ENCODE peak calls at places on chromosome 22, in seven cellular contexts. M is NCI-H1930; D is D341Med; E is NCI-H1436 treated with DMSO at 0.1 percent for 48 hours; W is ACHN; Q is activated naive CD4-positive, alpha-beta T cell treated with Interleukin-2 at 50 U/mL for 16 hours; F is esophagus squamous epithelium. P is an unnamed sample.

GRCh38 chr22:48240935-48241230 is 1478.4 kb downstream of the TBC1D22A start:
- DNase-seq in M (no peak), D (peak; percentile 4), E (no peak), W (no peak), Q (no peak), F (no peak), P (no peak)

GRCh38 chr22:44455151-44455962 is 42.7 kb downstream of the RTL6 start:
- DNase-seq in M (no peak), D (peak; percentile 15), E (no peak), W (no peak), Q (peak; percentile 56), F (no peak), P (peak; percentile 82)

GRCh38 chr22:47260551-47260950 is 498.1 kb downstream of the TBC1D22A start:
- DNase-seq in M (no peak), D (no peak), E (no peak), W (no peak), Q (no peak), F (no peak), P (no peak)

GRCh38 chr22:37161442-37161841 is 11.7 kb upstream of the IL2RB start:
- DNase-seq in M (no peak), D (no peak), E (no peak), W (no peak), Q (no peak), F (no peak), P (peak; percentile 76)

GRCh38 chr22:35378547-35379078 is 2.3 kb upstream of the HMOX1 start:
- DNase-seq in M (no peak), D (no peak), E (no peak), W (no peak), Q (no peak), F (no peak), P (no peak)

GRCh38 chr22:35681454-35682050 is 33.3 kb downstream of the APOL6 start:
- DNase-seq in M (no peak), D (no peak), E (no peak), W (no peak), Q (no peak), F (no peak), P (no peak)

GRCh38 chr22:46178755-46179505 is 28.6 kb downstream of the PPARA start:
- DNase-seq in M (no peak), D (no peak), E (no peak), W (no peak), Q (no peak), F (no peak), P (no peak)

GRCh38 chr22:42080287-42080686 is 787 bp downstream of the SMDT1 start:
- DNase-seq in M (no peak), D (peak; percentile 49), E (no peak), W (peak; percentile 33), Q (peak; percentile 21), F (no peak), P (peak; percentile 77)

GRCh38 chr22:32853662-32854061 is 52.2 kb downstream of the TIMP3 start:
- DNase-seq in M (no peak), D (no peak), E (no peak), W (no peak), Q (no peak), F (no peak), P (no peak)

GRCh38 chr22:36211237-36211881 is 9.8 kb upstream of the APOL4 start:
- DNase-seq in M (no peak), D (no peak), E (no peak), W (no peak), Q (no peak), F (no peak), P (no peak)

GRCh38 chr22:49693848-49694247 is 133.8 kb downstream of the BRD1 start:
- DNase-seq in M (no peak), D (peak; percentile 14), E (no peak), W (no peak), Q (no peak), F (no peak), P (no peak)

GRCh38 chr22:49323751-49324415 is 503.8 kb downstream of the BRD1 start:
- DNase-seq in M (no peak), D (peak; percentile 9), E (no peak), W (no peak), Q (no peak), F (no peak), P (no peak)

GRCh38 chr22:49479566-49479965 is 348.1 kb downstream of the BRD1 start:
- DNase-seq in M (no peak), D (no peak), E (no peak), W (no peak), Q (no peak), F (no peak), P (no peak)

GRCh38 chr22:19407649-19408606 is 23.6 kb downstream of the HIRA start:
- DNase-seq in M (no peak), D (peak; percentile 40), E (no peak), W (no peak), Q (no peak), F (no peak), P (no peak)

GRCh38 chr22:38850941-38851849 is 7.4 kb upstream of the NPTXR start:
- DNase-seq in M (no peak), D (no peak), E (no peak), W (peak; percentile 72), Q (no peak), F (no peak), P (no peak)

GRCh38 chr22:46031066-46031465 is 54.1 kb upstream of the WNT7B start:
- DNase-seq in M (no peak), D (no peak), E (no peak), W (no peak), Q (no peak), F (no peak), P (no peak)

GRCh38 chr22:47285981-47286380 is 523.5 kb downstream of the TBC1D22A start:
- DNase-seq in M (no peak), D (no peak), E (no peak), W (no peak), Q (no peak), F (no peak), P (no peak)

GRCh38 chr22:44689915-44690524 is 12.0 kb upstream of the PRR5 start:
- DNase-seq in M (no peak), D (no peak), E (no peak), W (no peak), Q (no peak), F (no peak), P (no peak)

GRCh38 chr22:48098936-48099245 is 1336.4 kb downstream of the TBC1D22A start:
- DNase-seq in M (no peak), D (no peak), E (no peak), W (no peak), Q (no peak), F (no peak), P (no peak)

GRCh38 chr22:50252081-50253045 is 1.3 kb upstream of the HDAC10 start:
- DNase-seq in M (no peak), D (peak; percentile 84), E (no peak), W (peak; percentile 65), Q (peak; percentile 77), F (no peak), P (peak; percentile 90)

GRCh38 chr22:39439170-39439569 is 17.6 kb upstream of the MGAT3 start:
- DNase-seq in M (no peak), D (no peak), E (no peak), W (no peak), Q (no peak), F (no peak), P (no peak)

GRCh38 chr22:23128269-23129108 is 13.3 kb downstream of the RSPH14 start:
- DNase-seq in M (no peak), D (peak; percentile 94), E (no peak), W (peak; percentile 43), Q (peak; percentile 70), F (no peak), P (peak; percentile 91)

GRCh38 chr22:24433001-24433867 is 5.8 kb downstream of the ADORA2A start:
- DNase-seq in M (no peak), D (no peak), E (no peak), W (no peak), Q (no peak), F (no peak), P (no peak)

GRCh38 chr22:38284042-38284402 is 11.2 kb upstream of the TMEM184B start:
- DNase-seq in M (no peak), D (no peak), E (no peak), W (no peak), Q (no peak), F (no peak), P (no peak)

GRCh38 chr22:42967933-42968332 is 47.0 kb downstream of the PACSIN2 start:
- DNase-seq in M (no peak), D (no peak), E (no peak), W (no peak), Q (no peak), F (no peak), P (no peak)

GRCh38 chr22:49149721-49150608 is 677.7 kb downstream of the BRD1 start:
- DNase-seq in M (no peak), D (no peak), E (no peak), W (no peak), Q (no peak), F (no peak), P (no peak)

GRCh38 chr22:44465563-44465962 is 32.5 kb downstream of the RTL6 start:
- DNase-seq in M (no peak), D (no peak), E (no peak), W (no peak), Q (no peak), F (no peak), P (no peak)

GRCh38 chr22:23501708-23502107 is 78.4 kb downstream of the IGLL1 start:
- DNase-seq in M (no peak), D (no peak), E (no peak), W (no peak), Q (no peak), F (no peak), P (no peak)

GRCh38 chr22:24554316-24555159 is at the start of gene GUCD1:
- DNase-seq in M (no peak), D (no peak), E (no peak), W (peak; percentile 37), Q (peak; percentile 36), F (no peak), P (peak; percentile 83)

GRCh38 chr22:21624120-21624879 is 5.5 kb downstream of the YDJC start:
- DNase-seq in M (no peak), D (peak; percentile 55), E (no peak), W (peak; percentile 34), Q (peak; percentile 49), F (no peak), P (peak; percentile 81)

GRCh38 chr22:46514592-46515207 is 22.7 kb downstream of the CELSR1 start:
- DNase-seq in M (no peak), D (no peak), E (no peak), W (peak; percentile 56), Q (no peak), F (no peak), P (no peak)

GRCh38 chr22:33227791-33228190 is 169.6 kb upstream of the SYN3 start:
- DNase-seq in M (no peak), D (no peak), E (no peak), W (no peak), Q (no peak), F (no peak), P (no peak)

P was measured in activated CD4-positive, alpha-beta T cell treated with anti-CD3 and anti-CD28 coated beads, Interleukin-2, amount 10 ng/mL, durations not matched to agents 24 days and 14 days.